ENCODE peak calls at places on chromosomes 2 and 18, in six cellular contexts. One of them, this sample, is unnamed.

GRCh38 chr2:104599802-104600510 is 254.0 kb upstream of the POU3F3 start:
- DNase-seq in mesendoderm: no peak
- DNase-seq in H1: no peak
- DNase-seq in trophoblast cell: no peak
- DNase-seq in H9: no peak
- DNase-seq in IMR-90: no peak
- DNase-seq in this sample: no peak

GRCh38 chr2:74548285-74548918 is 5.3 kb downstream of the LOXL3 start:
- DNase-seq in mesendoderm: no peak
- DNase-seq in H1: no peak
- DNase-seq in trophoblast cell: no peak
- DNase-seq in H9: no peak
- DNase-seq in IMR-90: no peak
- DNase-seq in this sample: no peak

GRCh38 chr2:83221258-83221657 is 1237.8 kb downstream of the SUCLG1 start:
- DNase-seq in mesendoderm: no peak
- DNase-seq in H1: no peak
- DNase-seq in trophoblast cell: peak; percentile 16
- DNase-seq in H9: no peak
- DNase-seq in IMR-90: peak; percentile 0
- DNase-seq in this sample: no peak

GRCh38 chr18:69947361-69948106 is at the start of gene CD226:
- DNase-seq in mesendoderm: no peak
- DNase-seq in H1: no peak
- DNase-seq in trophoblast cell: no peak
- DNase-seq in H9: no peak
- DNase-seq in IMR-90: no peak
- DNase-seq in this sample: no peak

GRCh38 chr2:128552141-128552805 is 233.6 kb upstream of the HS6ST1 start:
- DNase-seq in mesendoderm: no peak
- DNase-seq in H1: no peak
- DNase-seq in trophoblast cell: no peak
- DNase-seq in H9: no peak
- DNase-seq in IMR-90: no peak
- DNase-seq in this sample: no peak

GRCh38 chr2:68942827-68943226 is 9.9 kb downstream of the GKN2 start:
- DNase-seq in mesendoderm: no peak
- DNase-seq in H1: no peak
- DNase-seq in trophoblast cell: no peak
- DNase-seq in H9: no peak
- DNase-seq in IMR-90: no peak
- DNase-seq in this sample: no peak

GRCh38 chr18:77567202-77567601 is 317.6 kb downstream of the GALR1 start:
- DNase-seq in mesendoderm: no peak
- DNase-seq in H1: no peak
- DNase-seq in trophoblast cell: no peak
- DNase-seq in H9: no peak
- DNase-seq in IMR-90: no peak
- DNase-seq in this sample: no peak

GRCh38 chr2:160379399-160379798 is 114.2 kb downstream of the RBMS1 start:
- DNase-seq in mesendoderm: no peak
- DNase-seq in H1: no peak
- DNase-seq in trophoblast cell: peak; percentile 87
- DNase-seq in H9: no peak
- DNase-seq in IMR-90: peak; percentile 96
- DNase-seq in this sample: no peak

GRCh38 chr18:63260075-63260754 is 59.4 kb downstream of the BCL2 start:
- DNase-seq in mesendoderm: no peak
- DNase-seq in H1: no peak
- DNase-seq in trophoblast cell: peak; percentile 98
- DNase-seq in H9: no peak
- DNase-seq in IMR-90: no peak
- DNase-seq in this sample: no peak

GRCh38 chr2:160652236-160652635 is 158.6 kb upstream of the RBMS1 start:
- DNase-seq in mesendoderm: peak; percentile 66
- DNase-seq in H1: no peak
- DNase-seq in trophoblast cell: peak; percentile 89
- DNase-seq in H9: no peak
- DNase-seq in IMR-90: no peak
- DNase-seq in this sample: no peak

GRCh38 chr2:68282814-68283812 is 30.8 kb upstream of the PPP3R1 start:
- DNase-seq in mesendoderm: peak; percentile 35
- DNase-seq in H1: no peak
- DNase-seq in trophoblast cell: peak; percentile 64
- DNase-seq in H9: no peak
- DNase-seq in IMR-90: peak; percentile 61
- DNase-seq in this sample: no peak

GRCh38 chr2:15112216-15112615 is 448.9 kb downstream of the NBAS start:
- DNase-seq in mesendoderm: peak; percentile 53
- DNase-seq in H1: no peak
- DNase-seq in trophoblast cell: peak; percentile 34
- DNase-seq in H9: no peak
- DNase-seq in IMR-90: peak; percentile 56
- DNase-seq in this sample: peak; percentile 33

GRCh38 chr2:64396001-64396400 is 58.0 kb upstream of the LGALSL start:
- DNase-seq in mesendoderm: no peak
- DNase-seq in H1: no peak
- DNase-seq in trophoblast cell: no peak
- DNase-seq in H9: no peak
- DNase-seq in IMR-90: no peak
- DNase-seq in this sample: no peak

GRCh38 chr2:98026292-98026691 is 30.5 kb upstream of the TMEM131 start:
- DNase-seq in mesendoderm: no peak
- DNase-seq in H1: no peak
- DNase-seq in trophoblast cell: no peak
- DNase-seq in H9: no peak
- DNase-seq in IMR-90: no peak
- DNase-seq in this sample: no peak

GRCh38 chr2:8872821-8873432 is 35.5 kb upstream of the KIDINS220 start:
- DNase-seq in mesendoderm: peak; percentile 63
- DNase-seq in H1: no peak
- DNase-seq in trophoblast cell: peak; percentile 67
- DNase-seq in H9: no peak
- DNase-seq in IMR-90: peak; percentile 73
- DNase-seq in this sample: peak; percentile 15

GRCh38 chr2:98399112-98399511 is 45.5 kb upstream of the INPP4A start:
- DNase-seq in mesendoderm: no peak
- DNase-seq in H1: no peak
- DNase-seq in trophoblast cell: no peak
- DNase-seq in H9: no peak
- DNase-seq in IMR-90: no peak
- DNase-seq in this sample: no peak

GRCh38 chr2:66509326-66509811 is 74.4 kb downstream of the MEIS1 start:
- DNase-seq in mesendoderm: peak; percentile 77
- DNase-seq in H1: no peak
- DNase-seq in trophoblast cell: peak; percentile 97
- DNase-seq in H9: no peak
- DNase-seq in IMR-90: peak; percentile 60
- DNase-seq in this sample: no peak

GRCh38 chr2:225488743-225489142 is 89.2 kb downstream of the NYAP2 start:
- DNase-seq in mesendoderm: no peak
- DNase-seq in H1: no peak
- DNase-seq in trophoblast cell: no peak
- DNase-seq in H9: no peak
- DNase-seq in IMR-90: no peak
- DNase-seq in this sample: no peak

GRCh38 chr2:9188823-9189222 is 17.8 kb upstream of the ASAP2 start:
- DNase-seq in mesendoderm: no peak
- DNase-seq in H1: no peak
- DNase-seq in trophoblast cell: no peak
- DNase-seq in H9: no peak
- DNase-seq in IMR-90: no peak
- DNase-seq in this sample: no peak

GRCh38 chr2:75560768-75561565 is at the start of gene EVA1A:
- DNase-seq in mesendoderm: peak; percentile 82
- DNase-seq in H1: no peak
- DNase-seq in trophoblast cell: peak; percentile 95
- DNase-seq in H9: peak; percentile 83
- DNase-seq in IMR-90: peak; percentile 81
- DNase-seq in this sample: peak; percentile 52

GRCh38 chr18:13416848-13417247 is 198.3 kb downstream of the LDLRAD4 start:
- DNase-seq in mesendoderm: no peak
- DNase-seq in H1: no peak
- DNase-seq in trophoblast cell: no peak
- DNase-seq in H9: no peak
- DNase-seq in IMR-90: no peak
- DNase-seq in this sample: no peak

GRCh38 chr2:233082934-233083755 is 23.0 kb downstream of the INPP5D start:
- DNase-seq in mesendoderm: no peak
- DNase-seq in H1: no peak
- DNase-seq in trophoblast cell: no peak
- DNase-seq in H9: no peak
- DNase-seq in IMR-90: no peak
- DNase-seq in this sample: no peak

GRCh38 chr2:181104512-181105121 is 124.2 kb downstream of the UBE2E3 start:
- DNase-seq in mesendoderm: peak; percentile 72
- DNase-seq in H1: no peak
- DNase-seq in trophoblast cell: peak; percentile 55
- DNase-seq in H9: no peak
- DNase-seq in IMR-90: peak; percentile 76
- DNase-seq in this sample: peak; percentile 24

GRCh38 chr2:215528555-215528954 is 92.7 kb upstream of the FN1 start:
- DNase-seq in mesendoderm: peak; percentile 16
- DNase-seq in H1: no peak
- DNase-seq in trophoblast cell: peak; percentile 94
- DNase-seq in H9: no peak
- DNase-seq in IMR-90: peak; percentile 99
- DNase-seq in this sample: no peak

DNA sequence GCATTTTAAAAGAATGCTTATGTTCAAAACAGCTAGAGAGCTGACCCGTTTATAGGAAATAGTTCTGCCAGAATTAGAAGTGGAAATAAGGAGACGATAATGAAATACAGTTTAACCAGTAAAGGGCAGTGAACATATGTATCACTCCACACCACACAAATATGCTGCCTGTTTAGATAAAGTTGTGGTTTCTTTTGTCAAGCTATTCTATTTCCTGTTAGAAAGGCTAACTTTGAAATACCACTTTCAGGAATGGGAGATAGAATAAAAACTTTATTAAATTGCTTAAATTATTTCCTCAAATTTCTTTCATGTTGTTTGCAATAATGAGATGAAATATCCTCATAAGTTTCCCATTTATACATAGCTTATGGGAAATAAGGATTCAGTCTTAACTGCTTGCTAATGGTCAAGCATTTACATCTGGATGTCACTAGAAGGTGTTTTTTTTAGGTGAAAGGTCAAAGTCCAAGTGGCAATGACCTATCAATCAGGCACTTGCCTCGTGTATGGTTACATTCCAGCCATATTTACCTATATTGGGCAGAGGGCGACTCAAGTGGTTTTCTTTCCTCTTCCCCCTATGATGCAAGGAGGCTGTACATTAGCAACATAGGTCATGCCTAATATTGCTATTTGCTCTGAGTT is 148.9 kb downstream of the ZEB2 start:
- DNase-seq in mesendoderm: no peak
- DNase-seq in H1: no peak
- DNase-seq in trophoblast cell: no peak
- DNase-seq in H9: no peak
- DNase-seq in IMR-90: peak; percentile 77
- DNase-seq in this sample: no peak
- H3K9ac ChIP-seq in mesendoderm: no peak overlapping the region
- H3K9ac ChIP-seq in H1: no peak overlapping the region
- H3K9ac ChIP-seq in trophoblast cell: no peak overlapping the region
- H3K9ac ChIP-seq in H9: no peak overlapping the region
- H3K9ac ChIP-seq in IMR-90: no peak overlapping the region
- H3K9ac ChIP-seq in this sample: no peak overlapping the region

DNA sequence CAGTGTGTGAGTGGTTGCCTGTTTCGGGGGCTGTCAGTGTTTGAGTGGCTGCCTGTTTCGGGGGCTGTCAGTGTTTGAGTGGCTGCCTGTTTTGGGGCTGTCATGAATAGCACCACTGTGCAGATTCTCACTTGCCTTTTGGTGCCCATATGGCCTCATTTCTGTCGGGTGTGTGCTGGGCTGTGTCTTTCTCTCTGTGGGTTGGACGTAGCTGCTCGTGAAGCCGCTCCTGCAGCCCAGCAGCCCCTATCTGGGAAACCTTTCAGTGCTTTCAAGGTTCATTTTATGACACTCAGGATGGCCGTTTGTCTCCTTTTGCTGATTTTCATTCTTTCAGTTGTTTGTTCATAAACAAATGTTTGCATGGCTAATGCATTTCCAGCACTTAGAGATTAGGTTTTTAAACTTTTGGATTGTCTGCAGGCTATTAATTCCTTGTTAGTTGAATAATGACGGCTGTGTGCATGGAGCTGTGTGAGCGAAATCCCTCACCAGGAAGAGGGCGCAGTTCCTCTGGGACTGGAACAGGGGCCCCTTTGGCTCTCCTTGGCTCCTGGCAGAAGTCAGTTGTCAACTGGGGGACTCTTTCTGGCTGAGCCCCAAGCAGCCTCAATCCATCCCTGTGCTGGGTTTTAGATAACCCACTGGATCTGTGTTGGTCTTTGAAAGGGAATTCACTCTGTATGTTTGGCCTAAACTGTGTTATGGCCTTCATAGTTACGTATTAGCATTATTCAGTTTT is 10.8 kb downstream of the AGAP1 start:
- DNase-seq in mesendoderm: no peak
- DNase-seq in H1: no peak
- DNase-seq in trophoblast cell: no peak
- DNase-seq in H9: no peak
- DNase-seq in IMR-90: no peak
- DNase-seq in this sample: no peak
- H3K18ac ChIP-seq in mesendoderm: no peak overlapping the region
- H3K18ac ChIP-seq in H1: no peak overlapping the region
- H3K18ac ChIP-seq in trophoblast cell: no peak overlapping the region
- H3K18ac ChIP-seq in H9: no peak overlapping the region
- H3K18ac ChIP-seq in IMR-90: peak overlapping the region; percentile 11
- H3K18ac ChIP-seq in this sample: peak overlapping the region; percentile 55

GRCh38 chr2:70094978-70095832 is 7.9 kb downstream of the PCBP1 start:
- DNase-seq in mesendoderm: no peak
- DNase-seq in H1: no peak
- DNase-seq in trophoblast cell: no peak
- DNase-seq in H9: no peak
- DNase-seq in IMR-90: peak; percentile 67
- DNase-seq in this sample: no peak
- H3K9ac ChIP-seq in mesendoderm: no peak overlapping the region
- H3K9ac ChIP-seq in H1: no peak overlapping the region
- H3K9ac ChIP-seq in trophoblast cell: no peak overlapping the region
- H3K9ac ChIP-seq in H9: no peak overlapping the region
- H3K9ac ChIP-seq in IMR-90: peak overlapping the region; percentile 51
- H3K9ac ChIP-seq in this sample: no peak overlapping the region

DNA sequence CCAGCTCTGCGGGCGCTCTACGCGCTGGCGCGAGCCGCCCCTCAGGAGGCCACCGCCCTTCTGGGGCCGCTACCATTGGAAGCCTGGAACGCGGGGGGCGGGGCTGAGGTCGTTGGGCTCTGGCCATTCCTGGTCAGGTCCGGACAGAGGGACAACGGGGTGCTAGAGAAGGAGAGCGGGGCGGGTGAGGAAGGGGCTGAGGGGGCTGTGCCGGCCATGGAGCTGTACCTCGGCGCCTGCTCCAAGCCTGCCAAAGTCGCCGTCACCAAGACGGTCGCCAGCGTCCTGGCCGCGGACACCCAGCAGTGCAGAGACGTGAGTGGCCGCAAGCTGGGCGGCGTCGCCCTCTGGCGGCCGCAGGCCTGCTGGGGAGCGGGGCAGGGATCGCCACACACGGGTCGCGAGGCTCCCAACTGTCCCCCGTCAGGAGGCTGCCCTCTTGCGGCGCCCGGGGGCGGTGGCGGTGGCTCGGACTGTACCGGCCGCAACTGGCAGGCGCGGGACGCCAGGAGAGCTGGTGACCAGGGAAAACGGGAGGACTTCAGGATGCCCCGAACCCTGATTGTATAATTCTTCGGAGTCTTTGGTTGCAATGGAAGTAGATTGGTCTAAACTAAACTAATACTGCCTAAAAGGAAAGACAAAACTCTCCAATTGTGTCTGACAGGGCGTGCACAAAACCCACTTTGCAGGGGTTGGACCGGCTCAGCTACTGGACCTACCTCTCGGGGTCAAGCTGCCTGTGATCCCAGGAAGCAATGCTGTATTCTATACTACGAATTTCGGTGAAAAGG is at the start of gene FSIP2:
- DNase-seq in mesendoderm: peak; percentile 95
- DNase-seq in H1: peak; percentile 98
- DNase-seq in trophoblast cell: peak; percentile 92
- DNase-seq in H9: peak; percentile 96
- DNase-seq in IMR-90: peak; percentile 9
- DNase-seq in this sample: peak; percentile 83
- H3K18ac ChIP-seq in mesendoderm: no peak within 1 kb of the TSS
- H3K18ac ChIP-seq in H1: peak within 1 kb of the TSS; percentile 72
- H3K18ac ChIP-seq in trophoblast cell: no peak within 1 kb of the TSS
- H3K18ac ChIP-seq in H9: no peak within 1 kb of the TSS
- H3K18ac ChIP-seq in IMR-90: no peak within 1 kb of the TSS
- H3K18ac ChIP-seq in this sample: peak within 1 kb of the TSS; percentile 40